ENCODE peak calls at places on chromosomes 5 and 9, in ten cellular contexts. O, W, I, V, D, J, P, Y, Z and T are unnamed samples.

GRCh38 chr5:36875789-36876388 is 680 bp upstream of the NIPBL start:
- DNase-seq in O (peak), W (peak), I (peak), V (peak), D (peak), J (peak), P (peak), Y (peak), Z (peak), T (peak)

GRCh38 chr9:72614057-72614456 is 92.6 kb downstream of the TMC1 start:
- DNase-seq in O (no peak), W (no peak), I (no peak), V (no peak), D (no peak), J (no peak), P (no peak), Y (no peak), Z (no peak), T (no peak)

GRCh38 chr9:122127396-122127798 is 32.2 kb downstream of the NDUFA8 start:
- DNase-seq in O (no peak), W (peak), I (no peak), V (no peak), D (no peak), J (no peak), P (no peak), Y (no peak), Z (no peak), T (no peak)

GRCh38 chr5:74549351-74549750 is 91.2 kb downstream of the ENC1 start:
- DNase-seq in O (no peak), W (no peak), I (no peak), V (no peak), D (no peak), J (no peak), P (no peak), Y (no peak), Z (no peak), T (no peak)

GRCh38 chr5:321233-321725 is at the start of gene AHRR:
- DNase-seq in O (peak), W (no peak), I (peak), V (peak), D (no peak), J (no peak), P (peak), Y (no peak), Z (peak), T (peak)

GRCh38 chr5:132260714-132261615 is 3.5 kb downstream of the PDLIM4 start:
- DNase-seq in O (peak), W (peak), I (no peak), V (peak), D (peak), J (peak), P (peak), Y (no peak), Z (peak), T (peak)

GRCh38 chr5:138508958-138509357 is 34.1 kb downstream of the ETF1 start:
- DNase-seq in O (no peak), W (no peak), I (no peak), V (no peak), D (no peak), J (no peak), P (no peak), Y (no peak), Z (no peak), T (no peak)

GRCh38 chr5:1734908-1735289 is 64.7 kb downstream of the MRPL36 start:
- DNase-seq in O (peak), W (no peak), I (no peak), V (no peak), D (no peak), J (no peak), P (no peak), Y (no peak), Z (no peak), T (no peak)

GRCh38 chr5:163894645-163895044 is 389.2 kb downstream of the MAT2B start:
- DNase-seq in O (no peak), W (no peak), I (no peak), V (no peak), D (no peak), J (no peak), P (no peak), Y (no peak), Z (no peak), T (no peak)

GRCh38 chr5:23977996-23978395 is 470.6 kb downstream of the PRDM9 start:
- DNase-seq in O (no peak), W (no peak), I (peak), V (peak), D (no peak), J (no peak), P (no peak), Y (no peak), Z (peak), T (no peak)

GRCh38 chr5:82259172-82259800 is 18.9 kb downstream of the RPS23 start:
- DNase-seq in O (no peak), W (no peak), I (peak), V (no peak), D (no peak), J (no peak), P (no peak), Y (no peak), Z (no peak), T (no peak)

GRCh38 chr5:9445989-9446388 is 99.9 kb downstream of the SEMA5A start:
- DNase-seq in O (no peak), W (no peak), I (no peak), V (no peak), D (no peak), J (no peak), P (no peak), Y (no peak), Z (no peak), T (no peak)

GRCh38 chr5:126594077-126594476 is 942 bp downstream of the ALDH7A1 start:
- DNase-seq in O (no peak), W (no peak), I (no peak), V (no peak), D (no peak), J (no peak), P (no peak), Y (no peak), Z (no peak), T (no peak)

GRCh38 chr5:1285141-1285540 is 9.7 kb downstream of the TERT start:
- DNase-seq in O (no peak), W (peak), I (no peak), V (no peak), D (no peak), J (no peak), P (no peak), Y (no peak), Z (no peak), T (peak)

GRCh38 chr5:43432486-43433365 is 20.5 kb upstream of the CCL28 start:
- DNase-seq in O (peak), W (no peak), I (peak), V (no peak), D (peak), J (no peak), P (no peak), Y (no peak), Z (peak), T (peak)

GRCh38 chr5:143051244-143052058 is 281.3 kb downstream of the ARHGAP26 start:
- DNase-seq in O (no peak), W (no peak), I (no peak), V (no peak), D (peak), J (no peak), P (no peak), Y (no peak), Z (no peak), T (no peak)
- TF ChIP-seq EP300 in O (no peak), W (no peak), I (no peak), V (no peak), D (peak), J (no peak), P (no peak), Y (no peak), Z (no peak), T (no peak)

DNA sequence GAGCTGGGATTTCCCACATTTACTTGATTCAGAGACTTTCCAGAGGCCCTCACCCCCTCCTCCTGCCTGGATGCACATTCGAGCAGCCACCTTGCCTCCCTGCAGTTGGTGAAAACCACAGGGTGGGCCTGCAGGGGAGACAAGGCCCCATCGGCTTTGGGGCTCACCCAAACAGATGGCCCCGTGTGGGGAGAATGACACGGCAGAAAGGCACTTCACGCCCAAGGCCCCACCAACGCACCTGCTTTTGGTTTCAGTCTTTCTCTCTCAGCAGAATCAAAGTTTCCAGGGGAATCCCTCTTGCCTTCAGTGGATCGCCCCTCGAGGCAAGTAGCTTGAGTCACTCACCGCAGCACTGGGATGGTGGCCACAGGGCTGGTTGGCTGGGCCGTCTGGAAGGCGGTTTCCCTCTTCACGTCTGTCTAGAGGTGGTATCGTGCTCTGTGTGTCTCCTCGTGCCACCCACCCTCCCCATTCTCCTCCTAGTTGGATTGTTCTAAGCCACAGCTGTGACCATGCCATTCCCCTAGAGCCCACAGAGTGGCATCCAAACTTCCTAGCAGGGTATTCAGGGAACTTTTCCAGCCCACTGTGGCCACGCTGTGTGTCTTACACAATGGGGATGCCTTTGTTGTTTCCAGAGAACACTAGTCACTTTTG is 31.8 kb downstream of the SEC61B start:
- DNase-seq in O (no peak), W (no peak), I (no peak), V (no peak), D (no peak), J (peak), P (no peak), Y (no peak), Z (peak), T (no peak)
- TF ChIP-seq EP300 in O (no peak), W (no peak), I (no peak), V (no peak), D (no peak), J (peak), P (no peak), Y (no peak), Z (no peak), T (no peak)

GRCh38 chr5:111783537-111783936 is 26.5 kb upstream of the NREP start:
- DNase-seq in O (no peak), W (no peak), I (no peak), V (no peak), D (no peak), J (no peak), P (no peak), Y (no peak), Z (no peak), T (no peak)

GRCh38 chr5:111779260-111780254 is 22.6 kb upstream of the NREP start:
- DNase-seq in O (no peak), W (no peak), I (no peak), V (no peak), D (no peak), J (no peak), P (no peak), Y (no peak), Z (no peak), T (no peak)

GRCh38 chr5:111781200-111781599 is 24.2 kb upstream of the NREP start:
- DNase-seq in O (peak), W (peak), I (no peak), V (no peak), D (peak), J (no peak), P (peak), Y (no peak), Z (peak), T (peak)

GRCh38 chr5:111777382-111777781 is 20.4 kb upstream of the NREP start:
- DNase-seq in O (no peak), W (no peak), I (no peak), V (no peak), D (no peak), J (no peak), P (no peak), Y (no peak), Z (no peak), T (no peak)

GRCh38 chr5:111782171-111782570 is 25.2 kb upstream of the NREP start:
- DNase-seq in O (no peak), W (no peak), I (no peak), V (no peak), D (no peak), J (no peak), P (no peak), Y (no peak), Z (no peak), T (no peak)
- TF ChIP-seq EP300 in O (no peak), W (no peak), I (no peak), V (no peak), D (no peak), J (no peak), P (no peak), Y (no peak), Z (no peak), T (no peak)

GRCh38 chr5:93894471-93895354 is 153.3 kb upstream of the POU5F2 start:
- DNase-seq in O (no peak), W (no peak), I (peak), V (no peak), D (no peak), J (no peak), P (no peak), Y (no peak), Z (no peak), T (no peak)
- TF ChIP-seq EP300 in O (no peak), W (no peak), I (no peak), V (no peak), D (no peak), J (no peak), P (no peak), Y (no peak), Z (no peak), T (no peak)

DNA sequence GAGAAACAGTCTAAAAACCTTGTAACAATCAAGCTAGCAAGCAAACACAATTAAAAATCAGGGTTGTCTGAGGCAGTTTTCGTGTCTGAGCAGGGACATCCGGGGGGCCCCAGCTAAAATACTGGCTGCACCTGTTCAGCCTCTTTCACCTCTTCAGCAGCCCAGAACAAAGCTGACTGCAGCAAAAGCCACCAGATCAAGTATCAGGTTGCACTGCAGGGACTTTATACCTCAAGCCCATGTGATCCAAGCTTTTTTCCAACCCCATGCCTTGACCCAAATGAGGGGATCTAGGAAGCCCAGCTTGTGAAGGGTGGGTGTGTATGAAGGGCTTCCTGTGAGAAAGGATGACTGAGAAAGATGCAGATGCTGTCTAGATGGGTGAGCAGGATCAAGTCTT is 133.4 kb downstream of the SEMA6A start:
- DNase-seq in O (no peak), W (no peak), I (no peak), V (no peak), D (no peak), J (no peak), P (no peak), Y (no peak), Z (no peak), T (no peak)
- TF ChIP-seq EP300 in O (no peak), W (no peak), I (no peak), V (no peak), D (no peak), J (no peak), P (no peak), Y (no peak), Z (no peak), T (no peak)